ENCODE peak calls at places on chromosomes 12 and 14, in six cellular contexts. S is stomach; J is IMR-90; R is A549; T is breast epithelium; M is effector memory CD4-positive, alpha-beta T cell. Z is an unnamed sample. For H3K4me1, the result is how much of the 10 kb centered on the place peaks cover.

GRCh38 chr12:116347265-116347664 is 69.8 kb upstream of the MED13L start:
- DNase-seq in S (no peak), J (no peak), R (no peak), T (no peak), M (no peak), Z (no peak)

GRCh38 chr14:83799230-83799629 is 1730.7 kb upstream of the FLRT2 start:
- DNase-seq in S (no peak), J (no peak), R (no peak), T (no peak), M (no peak), Z (no peak)

GRCh38 chr14:54360667-54361066 is 36.1 kb upstream of the CDKN3 start:
- DNase-seq in S (no peak), J (no peak), R (no peak), T (no peak), M (no peak), Z (no peak)

GRCh38 chr12:49549735-49550710 is 11.2 kb downstream of the KCNH3 start:
- DNase-seq in S (no peak), J (no peak), R (no peak), T (no peak), M (no peak), Z (no peak)

GRCh38 chr12:27541031-27541719 is 17.2 kb downstream of the PPFIBP1 start:
- DNase-seq in S (no peak), J (no peak), R (no peak), T (no peak), M (no peak), Z (no peak)

GRCh38 chr14:81281317-81281716 is 60.6 kb upstream of the GTF2A1 start:
- DNase-seq in S (no peak), J (no peak), R (no peak), T (no peak), M (no peak), Z (no peak)

GRCh38 chr14:92704036-92704804 is 44.2 kb downstream of the LGMN start:
- DNase-seq in S (peak), J (no peak), R (no peak), T (no peak), M (no peak), Z (no peak)

GRCh38 chr12:58728397-58728796 is 191.9 kb downstream of the LRIG3 start:
- DNase-seq in S (no peak), J (peak), R (peak), T (no peak), M (no peak), Z (no peak)

GRCh38 chr14:32808574-32809098 is 130.0 kb upstream of the NPAS3 start:
- DNase-seq in S (no peak), J (no peak), R (no peak), T (no peak), M (no peak), Z (no peak)

GRCh38 chr12:84150226-84150625 is 762.4 kb downstream of the SLC6A15 start:
- DNase-seq in S (no peak), J (no peak), R (no peak), T (no peak), M (no peak), Z (no peak)

GRCh38 chr12:71277866-71278265 is 120.1 kb upstream of the TSPAN8 start:
- DNase-seq in S (no peak), J (no peak), R (no peak), T (no peak), M (no peak), Z (no peak)

GRCh38 chr12:106696861-106697417 is 77.5 kb upstream of the RIC8B start:
- DNase-seq in S (no peak), J (no peak), R (no peak), T (no peak), M (no peak), Z (no peak)

GRCh38 chr14:69637503-69638030 is 26.2 kb downstream of the SUSD6 start:
- DNase-seq in S (no peak), J (no peak), R (no peak), T (no peak), M (no peak), Z (no peak)

GRCh38 chr12:65497645-65498044 is 219.2 kb downstream of the MSRB3 start:
- DNase-seq in S (no peak), J (no peak), R (no peak), T (no peak), M (no peak), Z (no peak)

GRCh38 chr14:105087308-105087962 is 22.2 kb upstream of the GPR132 start:
- DNase-seq in S (peak), J (peak), R (peak), T (peak), M (no peak), Z (no peak)

GRCh38 chr14:83566567-83566966 is 1963.4 kb upstream of the FLRT2 start:
- DNase-seq in S (no peak), J (peak), R (no peak), T (no peak), M (no peak), Z (no peak)

GRCh38 chr12:93783827-93784226 is 106.7 kb downstream of the CRADD start:
- DNase-seq in S (no peak), J (no peak), R (no peak), T (no peak), M (peak), Z (no peak)
- H3K4me1 ChIP-seq in S (under half), J (under half), R (under half), T (under half), M (under half), Z (half or more)

GRCh38 chr12:114355389-114356088 is 50.4 kb downstream of the TBX5 start:
- DNase-seq in S (no peak), J (no peak), R (peak), T (no peak), M (no peak), Z (no peak)

GRCh38 chr12:114361992-114362391 is 44.0 kb downstream of the TBX5 start:
- DNase-seq in S (no peak), J (no peak), R (no peak), T (no peak), M (no peak), Z (no peak)

GRCh38 chr12:114361545-114361944 is 44.4 kb downstream of the TBX5 start:
- DNase-seq in S (no peak), J (no peak), R (no peak), T (no peak), M (no peak), Z (no peak)

GRCh38 chr12:114360485-114360884 is 45.5 kb downstream of the TBX5 start:
- DNase-seq in S (no peak), J (no peak), R (no peak), T (no peak), M (no peak), Z (no peak)
- H3K4me1 ChIP-seq in S (under half), J (under half), R (under half), T (under half), M (under half), Z (under half)

GRCh38 chr14:50379563-50379962 is 17.1 kb downstream of the CDKL1 start:
- DNase-seq in S (no peak), J (no peak), R (no peak), T (no peak), M (no peak), Z (no peak)
- H3K4me1 ChIP-seq in S (under half), J (under half), R (under half), T (under half), M (under half), Z (under half)

DNA sequence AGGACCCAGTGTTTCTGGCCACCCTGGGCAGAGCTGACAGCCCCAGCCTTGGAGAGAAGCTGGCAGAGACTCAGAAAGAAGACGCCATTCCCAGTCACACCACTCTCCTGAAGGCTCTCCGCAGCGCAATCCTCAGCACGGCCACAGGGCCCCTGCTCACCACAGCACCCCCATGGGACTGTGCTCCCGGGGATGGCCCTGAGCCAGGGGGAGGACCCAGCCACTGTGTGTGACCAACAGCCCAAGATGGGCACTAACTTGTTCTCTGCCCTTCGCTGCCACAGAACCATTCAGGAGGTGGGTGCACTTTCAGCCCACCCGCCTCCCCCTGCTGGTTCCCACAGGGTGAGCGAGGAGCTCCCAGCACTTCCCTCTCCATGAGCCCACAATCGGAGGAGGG is 57.1 kb downstream of the CCNK start:
- DNase-seq in S (no peak), J (peak), R (no peak), T (no peak), M (no peak), Z (no peak)
- H3K4me1 ChIP-seq in S (half or more), J (under half), R (half or more), T (under half), M (under half), Z (under half)

GRCh38 chr12:53623526-53623925 is 2.7 kb downstream of the ATF7 start:
- DNase-seq in S (no peak), J (peak), R (peak), T (no peak), M (no peak), Z (no peak)

GRCh38 chr12:53623986-53624385 is 2.2 kb downstream of the ATF7 start:
- DNase-seq in S (no peak), J (peak), R (no peak), T (no peak), M (no peak), Z (no peak)

GRCh38 chr12:53624956-53625355 is 1.2 kb downstream of the ATF7 start:
- DNase-seq in S (no peak), J (no peak), R (no peak), T (no peak), M (no peak), Z (no peak)

GRCh38 chr12:53625373-53625945 is 723 bp downstream of the ATF7 start:
- DNase-seq in S (no peak), J (no peak), R (no peak), T (no peak), M (no peak), Z (no peak)

GRCh38 chr12:53624453-53624852 is 1.7 kb downstream of the ATF7 start:
- DNase-seq in S (no peak), J (peak), R (no peak), T (no peak), M (no peak), Z (no peak)
- H3K4me1 ChIP-seq in S (half or more), J (under half), R (under half), T (under half), M (under half), Z (under half)

DNA sequence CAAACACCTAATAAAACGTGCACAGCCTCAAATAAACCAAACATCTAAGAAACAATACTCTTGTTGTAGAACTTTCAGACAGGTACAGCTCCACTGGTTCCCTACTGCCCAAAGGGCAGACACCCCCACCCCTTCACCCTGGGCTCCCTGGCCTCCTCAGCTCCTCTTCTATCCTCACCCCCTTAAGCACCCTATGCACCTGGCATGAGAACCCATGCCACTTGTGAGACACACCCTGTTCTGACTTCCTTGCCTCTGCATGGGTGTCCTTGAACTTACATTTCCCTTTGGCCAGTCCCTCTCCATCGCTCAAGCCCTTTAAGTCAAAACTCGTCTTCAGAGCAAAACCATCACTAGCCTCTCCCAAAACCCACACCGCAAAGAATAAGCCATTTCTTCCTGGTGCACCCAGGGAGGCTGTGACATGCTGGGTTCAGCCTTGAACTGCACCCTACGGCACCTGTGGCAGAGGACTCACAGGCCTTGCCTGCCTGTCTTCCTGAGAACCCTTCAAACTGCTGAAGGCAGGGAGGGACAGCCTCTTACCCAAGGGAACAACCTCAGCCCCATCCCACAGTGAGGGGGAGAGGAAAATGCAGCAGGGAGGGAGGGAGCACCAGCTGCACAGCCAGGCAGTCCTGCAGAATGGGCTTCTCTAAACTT is 12.6 kb upstream of the ACTR6 start:
- DNase-seq in S (no peak), J (no peak), R (no peak), T (no peak), M (no peak), Z (no peak)
- H3K4me1 ChIP-seq in S (under half), J (under half), R (under half), T (under half), M (under half), Z (under half)